ENCODE peak calls at places on chromosome 12, in seven cellular contexts. T, Y, O, U, L, P and R are unnamed samples.

GRCh38 chr12:76413121-76413520 is 64.9 kb upstream of the BBS10 start:
- ATAC-seq in T (no peak), Y (no peak), O (no peak), U (no peak), L (no peak), P (no peak), R (no peak)

GRCh38 chr12:85708775-85709174 is 127.4 kb downstream of the RASSF9 start:
- ATAC-seq in T (no peak), Y (no peak), O (no peak), U (no peak), L (no peak), P (no peak), R (no peak)

GRCh38 chr12:51678086-51678724 is 87.2 kb downstream of the SCN8A start:
- ATAC-seq in T (peak), Y (peak), O (peak), U (no peak), L (peak), P (peak), R (peak)

GRCh38 chr12:115468087-115468510 is 784.1 kb upstream of the TBX3 start:
- ATAC-seq in T (peak), Y (peak), O (no peak), U (no peak), L (no peak), P (peak), R (no peak)

GRCh38 chr12:108714866-108715265 is 16.5 kb downstream of the CORO1C start:
- ATAC-seq in T (no peak), Y (no peak), O (no peak), U (no peak), L (no peak), P (no peak), R (no peak)

GRCh38 chr12:67795235-67795634 is 146.7 kb downstream of the DYRK2 start:
- ATAC-seq in T (no peak), Y (no peak), O (no peak), U (no peak), L (no peak), P (peak), R (no peak)

GRCh38 chr12:19561411-19561961 is 122.2 kb downstream of the AEBP2 start:
- ATAC-seq in T (no peak), Y (no peak), O (peak), U (no peak), L (no peak), P (no peak), R (no peak)

GRCh38 chr12:86257173-86257572 is 982 bp upstream of the MGAT4C start:
- ATAC-seq in T (peak), Y (no peak), O (no peak), U (no peak), L (peak), P (no peak), R (no peak)

GRCh38 chr12:95248604-95249355 is 31.2 kb downstream of the VEZT start:
- ATAC-seq in T (no peak), Y (peak), O (no peak), U (no peak), L (no peak), P (no peak), R (no peak)

GRCh38 chr12:51197736-51198567 is 19.9 kb downstream of the POU6F1 start:
- ATAC-seq in T (no peak), Y (no peak), O (no peak), U (no peak), L (no peak), P (no peak), R (no peak)

GRCh38 chr12:42588981-42589464 is 523 bp downstream of the PRICKLE1 start:
- ATAC-seq in T (peak), Y (peak), O (peak), U (peak), L (peak), P (peak), R (no peak)

GRCh38 chr12:58919271-58920101 is 818 bp downstream of the LRIG3 start:
- ATAC-seq in T (peak), Y (no peak), O (no peak), U (peak), L (peak), P (peak), R (no peak)

GRCh38 chr12:54352891-54353874 is 11.1 kb downstream of the GPR84 start:
- ATAC-seq in T (peak), Y (peak), O (no peak), U (no peak), L (peak), P (peak), R (no peak)

GRCh38 chr12:1883513-1883912 is 34.9 kb downstream of the CACNA2D4 start:
- ATAC-seq in T (no peak), Y (no peak), O (no peak), U (no peak), L (no peak), P (no peak), R (no peak)

GRCh38 chr12:105060715-105061378 is 23.4 kb downstream of the ALDH1L2 start:
- ATAC-seq in T (no peak), Y (no peak), O (no peak), U (no peak), L (no peak), P (peak), R (no peak)

GRCh38 chr12:94660436-94660835 is 10.1 kb upstream of the TMCC3 start:
- ATAC-seq in T (no peak), Y (no peak), O (no peak), U (no peak), L (no peak), P (no peak), R (no peak)

GRCh38 chr12:2094597-2094996 is 41.8 kb downstream of the CACNA1C start:
- ATAC-seq in T (no peak), Y (no peak), O (no peak), U (no peak), L (no peak), P (no peak), R (no peak)

GRCh38 chr12:50351120-50352043 is 45.0 kb downstream of the FAM186A start:
- ATAC-seq in T (peak), Y (no peak), O (no peak), U (no peak), L (peak), P (no peak), R (no peak)

GRCh38 chr12:59651230-59651920 is 55.5 kb downstream of the SLC16A7 start:
- ATAC-seq in T (peak), Y (no peak), O (no peak), U (no peak), L (peak), P (no peak), R (no peak)

GRCh38 chr12:52870361-52871290 is 21.8 kb upstream of the KRT78 start:
- ATAC-seq in T (peak), Y (peak), O (peak), U (peak), L (peak), P (peak), R (peak)

GRCh38 chr12:111238075-111238734 is 130.7 kb downstream of the PHETA1 start:
- ATAC-seq in T (no peak), Y (no peak), O (no peak), U (no peak), L (no peak), P (peak), R (no peak)

GRCh38 chr12:48997719-48998496 is 1.3 kb downstream of the DDN start:
- ATAC-seq in T (no peak), Y (no peak), O (peak), U (no peak), L (peak), P (peak), R (no peak)